ENCODE peak calls at places on chromosomes 16 and 17, in seven cellular contexts. V is cardiac muscle cell, M is lung, K is kidney epithelial cell, J is choroid plexus epithelial cell, H is fibroblast of lung, E is esophagus muscularis mucosa. W is an unnamed sample.

GRCh38 chr17:9750488-9750887 is 40.9 kb downstream of the DHRS7C start:
- DNase-seq in K (no peak), M (no peak), E (no peak), J (no peak), H (no peak), V (no peak), W (no peak)

GRCh38 chr17:80475949-80476876 is at the start of gene NPTX1:
- DNase-seq in H (no peak), M (no peak), K (no peak), E (no peak), J (peak), V (peak), W (no peak)

GRCh38 chr17:65048441-65048840 is 8.1 kb downstream of the GNA13 start:
- DNase-seq in J (no peak), E (no peak), K (no peak), H (no peak), M (no peak), V (no peak), W (no peak)

GRCh38 chr16:52568495-52568894 is 21.6 kb upstream of the TOX3 start:
- DNase-seq in K (no peak), H (no peak), J (no peak), M (no peak), E (no peak), V (no peak), W (no peak)

GRCh38 chr16:85556456-85557082 is 56.6 kb upstream of the GSE1 start:
- DNase-seq in J (no peak), H (peak), V (peak), K (no peak), M (peak), E (no peak), W (peak)

GRCh38 chr16:49405123-49405522 is 31.5 kb downstream of the C16orf78 start:
- DNase-seq in K (no peak), V (no peak), E (no peak), J (no peak), M (no peak), H (no peak), W (no peak)

GRCh38 chr17:64306850-64307463 is 43.9 kb upstream of the TEX2 start:
- DNase-seq in H (peak), E (no peak), K (no peak), M (peak), J (peak), V (peak), W (peak)

GRCh38 chr17:65848751-65849150 is 287.3 kb upstream of the AXIN2 start:
- DNase-seq in M (no peak), V (no peak), K (no peak), H (no peak), E (no peak), J (no peak), W (no peak)

GRCh38 chr17:31275126-31275525 is 21.9 kb downstream of the OMG start:
- DNase-seq in M (no peak), J (no peak), H (no peak), V (no peak), K (no peak), E (no peak), W (no peak)

GRCh38 chr16:67237396-67238277 is 9.6 kb downstream of the FHOD1 start:
- DNase-seq in M (no peak), E (no peak), V (no peak), K (no peak), J (no peak), H (no peak), W (no peak)

GRCh38 chr17:63075969-63076368 is 109.9 kb downstream of the TANC2 start:
- DNase-seq in J (no peak), H (peak), V (no peak), K (no peak), M (no peak), E (no peak), W (peak)

GRCh38 chr17:72572604-72573491 is 452.0 kb downstream of the SOX9 start:
- DNase-seq in J (peak), E (no peak), V (no peak), K (no peak), M (no peak), H (peak), W (no peak)

GRCh38 chr16:80466024-80466986 is 74.5 kb upstream of the DYNLRB2 start:
- DNase-seq in M (peak), H (peak), E (no peak), K (no peak), J (peak), V (peak), W (peak)

GRCh38 chr17:60685437-60685836 is 7.8 kb downstream of the BCAS3 start:
- DNase-seq in H (no peak), K (no peak), E (no peak), J (no peak), M (no peak), V (no peak), W (no peak)

GRCh38 chr17:78375401-78376079 is 2.9 kb upstream of the PGS1 start:
- DNase-seq in K (no peak), J (peak), E (no peak), M (peak), H (peak), V (no peak), W (peak)

GRCh38 chr17:62090868-62091267 is 25.8 kb upstream of the MED13 start:
- DNase-seq in E (no peak), K (no peak), M (no peak), J (no peak), V (no peak), H (no peak), W (no peak)

GRCh38 chr16:30813821-30814189 is 26.8 kb upstream of the ZNF629 start:
- DNase-seq in E (no peak), K (no peak), M (no peak), H (peak), V (no peak), J (no peak), W (no peak)

GRCh38 chr17:68777243-68777855 is 176.2 kb upstream of the FAM20A start:
- DNase-seq in H (peak), V (peak), J (peak), M (no peak), E (no peak), K (no peak), W (peak)

GRCh38 chr17:1532836-1533602 is 16.6 kb upstream of the INPP5K start:
- DNase-seq in J (peak), M (no peak), K (no peak), V (peak), E (no peak), H (no peak), W (no peak)

GRCh38 chr17:71769850-71770249 is 351.0 kb upstream of the SOX9 start:
- DNase-seq in E (no peak), M (no peak), J (no peak), V (no peak), K (no peak), H (no peak), W (no peak)

GRCh38 chr17:35188111-35188510 is 6.1 kb downstream of the SLC35G3 start:
- DNase-seq in M (no peak), J (no peak), E (no peak), V (no peak), K (no peak), H (no peak), W (peak)

GRCh38 chr17:49132699-49133364 is at the start of gene B4GALNT2:
- DNase-seq in V (peak), K (no peak), E (no peak), J (no peak), H (peak), M (no peak), W (no peak)

GRCh38 chr17:77836557-77837041 is 121.9 kb upstream of the TNRC6C start:
- DNase-seq in H (peak), K (no peak), E (no peak), M (no peak), J (peak), V (no peak), W (peak)

GRCh38 chr17:81388612-81389367 is 6.5 kb upstream of the BAHCC1 start:
- DNase-seq in H (peak), J (no peak), M (no peak), E (no peak), V (peak), K (no peak), W (no peak)

GRCh38 chr17:76467809-76468633 is 618 bp downstream of the AANAT start:
- DNase-seq in V (no peak), H (no peak), E (no peak), J (no peak), M (no peak), K (no peak), W (no peak)

GRCh38 chr17:58325289-58325726 is 3.3 kb downstream of the TSPOAP1 start:
- DNase-seq in V (peak), H (no peak), M (no peak), E (no peak), J (no peak), K (no peak), W (no peak)

GRCh38 chr17:63542942-63543821 is 7.1 kb upstream of the DCAF7 start:
- DNase-seq in M (no peak), E (no peak), K (no peak), H (no peak), V (no peak), J (no peak), W (no peak)

GRCh38 chr17:301681-302299 is 50.8 kb downstream of the RPH3AL start:
- DNase-seq in M (no peak), V (no peak), E (no peak), J (no peak), H (no peak), K (no peak), W (no peak)

GRCh38 chr17:15348030-15348429 is 6.6 kb upstream of the TEKT3 start:
- DNase-seq in H (peak), K (no peak), V (no peak), E (no peak), J (peak), M (no peak), W (peak)

GRCh38 chr17:30091771-30092170 is 24.8 kb upstream of the NSRP1 start:
- DNase-seq in J (peak), V (no peak), E (peak), K (no peak), M (no peak), H (peak), W (peak)

GRCh38 chr17:61783120-61783519 is 80.2 kb downstream of the BRIP1 start:
- DNase-seq in M (no peak), E (no peak), J (no peak), V (no peak), H (no peak), K (no peak), W (no peak)

GRCh38 chr17:40023590-40024292 is 8.5 kb downstream of the CSF3 start:
- DNase-seq in M (peak), H (no peak), V (no peak), E (no peak), J (no peak), K (no peak), W (peak)

GRCh38 chr16:31455601-31456314 is 3.5 kb upstream of the ARMC5 start:
- DNase-seq in M (no peak), K (no peak), H (no peak), V (peak), E (no peak), J (peak), W (no peak)

GRCh38 chr16:83631006-83631405 is 176.8 kb upstream of the HSBP1 start:
- DNase-seq in H (no peak), M (peak), V (no peak), K (no peak), J (no peak), E (peak), W (no peak)

GRCh38 chr17:163514-164103 is 17.8 kb downstream of the DOC2B start:
- DNase-seq in M (no peak), J (peak), H (no peak), E (no peak), V (no peak), K (no peak), W (no peak)

GRCh38 chr16:88983157-88983556 is 6.2 kb upstream of the CBFA2T3 start:
- DNase-seq in E (no peak), J (no peak), M (no peak), K (no peak), H (no peak), V (no peak), W (no peak)

GRCh38 chr16:2325181-2325580 is 15.3 kb downstream of the ABCA3 start:
- DNase-seq in M (no peak), V (no peak), H (no peak), K (no peak), E (no peak), J (no peak), W (no peak)

DNA sequence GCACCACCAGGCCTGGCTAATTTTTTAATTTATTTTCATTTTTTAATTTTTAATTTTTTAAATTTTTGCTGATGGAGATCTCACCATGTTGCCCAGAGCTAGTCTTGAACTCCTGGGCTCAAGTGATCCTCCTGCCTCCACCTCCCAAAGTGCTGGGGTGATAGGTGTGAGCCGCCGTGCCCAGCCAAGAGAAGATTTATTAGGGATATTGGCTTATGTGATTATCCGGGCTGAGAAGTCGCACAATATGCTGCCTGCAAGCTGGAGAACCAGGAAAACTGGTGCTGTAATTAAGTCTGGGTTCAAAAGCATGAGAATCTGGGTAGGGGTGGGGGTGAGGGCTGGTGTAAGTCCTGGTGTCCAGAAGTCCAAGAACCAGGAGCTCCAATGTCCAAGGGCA is 2.5 kb upstream of the C16orf90 start:
- DNase-seq in H (no peak), M (no peak), E (no peak), V (no peak), J (no peak), K (no peak), W (no peak)
- H3K4me3 ChIP-seq in H (no peak), M (no peak), E (no peak), V (no peak), J (no peak), K (no peak), W (no peak)

GRCh38 chr16:27235938-27236245 is 32.6 kb downstream of the KDM8 start:
- DNase-seq in E (no peak), K (no peak), M (no peak), H (no peak), V (no peak), J (no peak), W (no peak)
- TF ChIP-seq CTCF in E (no peak), K (no peak), M (no peak), H (no peak), V (no peak), J (no peak), W (no peak)

DNA sequence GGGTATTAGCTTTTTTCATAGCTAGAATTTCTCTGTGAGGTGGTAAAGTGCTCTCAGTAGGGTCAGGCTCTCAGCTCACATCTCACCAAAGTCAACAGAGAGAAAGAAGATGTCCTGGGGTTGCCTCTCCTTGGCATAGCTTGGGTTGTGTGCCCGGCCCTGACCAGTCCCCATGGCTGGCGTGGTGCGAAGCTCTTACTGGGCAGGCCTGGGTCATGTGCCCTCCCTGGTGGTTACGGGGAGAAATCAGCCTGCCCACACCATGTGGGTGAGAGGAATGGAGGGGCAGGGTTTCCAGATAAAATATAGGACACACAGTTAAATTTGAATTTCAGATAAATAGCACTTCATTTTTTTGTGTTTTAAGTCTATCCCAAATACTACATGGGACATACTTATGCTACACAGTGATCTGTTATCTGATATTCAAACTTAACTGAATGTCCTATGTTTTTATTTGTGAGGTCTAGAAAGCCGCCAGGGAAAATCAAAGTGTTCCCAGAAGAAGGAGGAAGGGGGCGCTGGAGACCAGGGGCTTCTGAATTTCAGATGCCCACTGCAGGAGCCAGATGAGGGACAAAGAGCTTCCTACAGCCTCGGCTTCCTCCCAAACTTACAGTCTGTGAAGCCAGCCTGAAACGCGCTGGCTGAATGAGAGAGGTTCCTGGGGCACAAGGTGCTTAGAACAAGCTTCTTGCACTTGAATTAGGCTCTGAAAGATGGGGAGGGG is 45.4 kb downstream of the NKD1 start:
- DNase-seq in V (peak), M (no peak), E (no peak), J (peak), H (no peak), K (no peak), W (no peak)
- H3K4me3 ChIP-seq in V (no peak), M (no peak), E (no peak), J (no peak), H (no peak), K (no peak), W (no peak)

GRCh38 chr17:28117304-28117703 is 74.8 kb downstream of the NLK start:
- DNase-seq in E (no peak), V (no peak), M (no peak), H (no peak), J (no peak), K (no peak), W (no peak)

GRCh38 chr17:28118362-28118761 is 75.9 kb downstream of the NLK start:
- DNase-seq in M (no peak), H (no peak), V (no peak), K (no peak), J (no peak), E (no peak), W (no peak)

GRCh38 chr17:28119560-28119959 is 77.1 kb downstream of the NLK start:
- DNase-seq in K (no peak), E (no peak), M (no peak), J (no peak), V (no peak), H (no peak), W (no peak)

GRCh38 chr17:28119049-28119448 is 76.6 kb downstream of the NLK start:
- DNase-seq in M (no peak), J (no peak), V (no peak), E (no peak), H (peak), K (peak), W (no peak)

GRCh38 chr17:28120766-28121165 is 78.3 kb downstream of the NLK start:
- DNase-seq in H (no peak), K (no peak), M (no peak), J (no peak), V (no peak), E (no peak), W (no peak)
- TF ChIP-seq CTCF in H (no peak), K (no peak), M (no peak), J (no peak), V (no peak), E (no peak), W (no peak)

GRCh38 chr17:11813278-11813677 is 184.0 kb downstream of the ZNF18 start:
- DNase-seq in J (no peak), V (no peak), K (no peak), M (no peak), E (no peak), H (no peak), W (no peak)
- H3K4me3 ChIP-seq in J (no peak), V (no peak), K (no peak), M (no peak), E (no peak), H (no peak), W (no peak)

DNA sequence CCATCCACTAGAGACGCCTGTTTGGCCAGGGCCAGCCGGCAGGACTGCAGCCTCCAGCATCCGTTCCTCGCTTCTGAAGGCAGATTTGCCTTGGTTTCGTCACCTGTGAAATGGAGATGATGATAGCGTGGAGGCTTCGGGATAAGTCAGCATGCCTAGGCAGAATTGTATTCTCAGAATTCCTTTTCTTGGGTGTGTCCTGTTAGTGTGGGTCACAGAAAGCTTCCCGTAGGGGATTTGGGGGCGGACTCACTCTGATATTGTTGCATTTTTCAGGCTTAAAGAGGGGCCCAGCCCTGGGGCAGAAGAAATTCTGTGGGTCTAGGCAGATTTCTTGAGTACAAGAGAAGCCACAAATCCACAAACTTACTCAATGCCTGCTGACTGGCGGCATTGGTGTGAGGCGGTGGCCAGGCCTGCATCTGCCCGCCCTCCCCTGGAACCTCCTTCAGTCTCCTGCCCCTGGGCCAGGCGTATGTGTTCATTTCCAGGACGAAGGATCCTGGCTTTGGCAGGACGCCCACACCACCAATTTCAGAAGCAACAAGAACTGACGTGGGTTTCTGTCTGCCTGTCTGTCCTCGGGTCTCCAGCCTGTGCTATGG is 17.6 kb downstream of the CCDC42 start:
- DNase-seq in H (peak), M (no peak), V (no peak), K (no peak), J (peak), E (no peak), W (no peak)
- TF ChIP-seq CTCF in H (no peak), M (no peak), V (no peak), K (no peak), J (no peak), E (no peak), W (no peak)

DNA sequence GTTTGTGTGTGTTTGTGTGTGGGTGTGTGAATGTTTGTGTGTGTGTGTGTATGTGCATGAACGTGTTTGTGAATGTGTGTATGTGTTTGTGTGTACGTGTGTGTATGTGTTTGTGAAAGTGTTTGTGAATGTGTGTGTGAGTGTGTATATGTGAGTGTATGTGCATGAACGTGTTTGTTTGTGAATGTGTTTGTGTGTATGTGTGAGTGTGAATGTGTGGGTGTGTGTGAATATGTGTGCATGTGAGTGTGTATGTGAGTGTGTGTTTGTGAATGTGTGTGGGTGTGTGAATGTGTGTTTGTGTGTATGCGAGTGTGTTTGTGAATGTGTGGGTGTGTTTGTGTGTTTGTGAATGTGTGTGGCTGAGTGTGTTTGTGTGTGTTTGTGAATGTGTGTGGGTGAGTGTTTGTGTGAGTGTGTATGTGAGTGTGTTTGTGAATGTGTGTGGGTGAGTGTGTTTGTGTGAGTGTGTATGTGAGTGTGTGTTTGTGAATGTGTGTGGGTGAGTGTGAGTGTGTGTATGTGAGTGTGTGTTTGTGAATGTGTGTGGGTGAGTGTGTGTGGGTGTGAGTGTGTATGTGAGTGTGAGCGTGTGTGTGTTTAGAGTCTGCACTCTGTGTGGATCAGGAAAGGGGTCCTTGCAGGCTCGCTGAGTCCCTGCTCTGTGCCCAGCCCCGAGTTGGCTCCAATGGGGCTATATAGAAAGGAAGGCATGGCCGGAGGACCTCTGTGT is 890 bp upstream of the CD300A start:
- DNase-seq in V (no peak), M (no peak), H (no peak), E (no peak), K (no peak), J (no peak), W (no peak)
- H3K4me3 ChIP-seq in V (no peak), M (no peak), H (no peak), E (no peak), K (no peak), J (no peak), W (no peak)